ENCODE peak calls at places on chromosomes 12 and 14, in five cellular contexts. U is mesenchymal stem cell, X is H1, V is H9, D is neuronal stem cell. Y is an unnamed sample.

GRCh38 chr12:120879102-120879501 is 25.1 kb downstream of the SPPL3 start:
- DNase-seq in U (no peak), D (no peak), X (no peak), V (no peak), Y (no peak)

GRCh38 chr12:102642199-102642598 is 161.8 kb upstream of the IGF1 start:
- DNase-seq in D (no peak), X (no peak), V (no peak), U (peak; percentile 22), Y (no peak)

GRCh38 chr12:96190403-96191170 is 3.6 kb upstream of the ELK3 start:
- DNase-seq in V (no peak), D (no peak), X (no peak), U (peak; percentile 33), Y (no peak)

GRCh38 chr14:57583396-57583795 is 89.7 kb upstream of the CCDC198 start:
- DNase-seq in U (no peak), V (peak; percentile 51), X (no peak), D (no peak), Y (no peak)

GRCh38 chr12:58030566-58031279 is 89.4 kb downstream of the ATP23 start:
- DNase-seq in D (no peak), X (no peak), V (no peak), U (peak; percentile 1), Y (no peak)

GRCh38 chr12:1464925-1465324 is 129.5 kb downstream of the FBXL14 start:
- DNase-seq in X (no peak), U (no peak), D (no peak), V (no peak), Y (no peak)

GRCh38 chr12:107515446-107515958 is 170.1 kb upstream of the PWP1 start:
- DNase-seq in U (peak; percentile 42), D (no peak), V (peak; percentile 57), X (no peak), Y (peak; percentile 38)

GRCh38 chr14:69038449-69039286 is 59.6 kb upstream of the ACTN1 start:
- DNase-seq in U (peak; percentile 94), D (no peak), X (no peak), V (no peak), Y (no peak)

GRCh38 chr12:65923228-65923627 is 98.9 kb downstream of the HMGA2 start:
- DNase-seq in D (no peak), U (no peak), X (no peak), V (no peak), Y (no peak)

GRCh38 chr12:1500095-1500801 is 94.1 kb downstream of the FBXL14 start:
- DNase-seq in V (no peak), U (peak; percentile 79), X (no peak), D (no peak), Y (no peak)

GRCh38 chr12:132561784-132562156 is 48.6 kb downstream of the LRCOL1 start:
- DNase-seq in U (peak; percentile 18), D (no peak), X (peak; percentile 84), V (peak; percentile 79), Y (no peak)

GRCh38 chr12:3885179-3886094 is 12.2 kb upstream of the PARP11 start:
- DNase-seq in X (no peak), U (peak; percentile 66), V (no peak), D (peak; percentile 61), Y (peak; percentile 4)

GRCh38 chr12:49684310-49684854 is 22.8 kb downstream of the FMNL3 start:
- DNase-seq in V (no peak), D (no peak), U (no peak), X (no peak), Y (no peak)

GRCh38 chr12:3913278-3913677 is 40.1 kb upstream of the PARP11 start:
- DNase-seq in D (no peak), X (no peak), V (no peak), U (no peak), Y (no peak)

GRCh38 chr12:89098390-89099102 is 253.8 kb downstream of the DUSP6 start:
- DNase-seq in V (peak; percentile 89), U (peak; percentile 40), D (no peak), X (peak; percentile 70), Y (no peak)

GRCh38 chr12:76866726-76867125 is 12.1 kb downstream of the CSRP2 start:
- DNase-seq in U (peak; percentile 90), D (peak; percentile 54), X (no peak), V (no peak), Y (no peak)

GRCh38 chr14:50127802-50128201 is 11.4 kb upstream of the VCPKMT start:
- DNase-seq in X (no peak), V (no peak), U (no peak), D (no peak), Y (no peak)
- H2BK12ac ChIP-seq in X (no peak overlapping the region), V (no peak overlapping the region), U (no peak overlapping the region), D (no peak overlapping the region), Y (no peak overlapping the region)

GRCh38 chr12:56082967-56083366 is 3.0 kb downstream of the ERBB3 start:
- DNase-seq in U (no peak), X (no peak), V (no peak), D (no peak), Y (no peak)

GRCh38 chr12:56081393-56082347 is 1.7 kb downstream of the ERBB3 start:
- DNase-seq in X (no peak), V (no peak), U (no peak), D (no peak), Y (no peak)

GRCh38 chr12:56080556-56081138 is 682 bp downstream of the ERBB3 start:
- DNase-seq in X (peak; percentile 66), U (no peak), V (peak; percentile 75), D (no peak), Y (peak; percentile 26)

GRCh38 chr12:56079729-56080555 is at the start of gene ERBB3:
- DNase-seq in V (peak; percentile 93), D (peak; percentile 56), X (peak; percentile 87), U (peak; percentile 87), Y (peak; percentile 96)

DNA sequence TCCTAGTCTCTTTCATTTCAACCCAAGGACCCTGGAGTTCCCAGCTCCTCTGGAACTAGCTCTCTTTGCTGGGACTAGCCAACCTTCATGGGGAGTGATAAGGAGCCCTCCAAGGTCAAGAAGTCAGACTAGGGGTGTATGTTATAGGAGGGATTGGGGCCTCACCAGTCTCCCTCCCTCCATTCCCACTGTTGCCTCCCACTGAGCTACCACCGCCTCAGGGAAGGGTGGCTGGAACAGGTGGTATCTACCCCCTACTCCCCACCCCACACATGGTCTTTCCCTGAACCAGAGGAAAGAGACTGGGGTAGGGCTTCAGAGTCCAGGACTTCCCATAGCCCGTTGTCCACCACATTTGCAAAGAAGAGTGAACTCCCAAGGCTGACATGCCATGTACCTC is 2.4 kb downstream of the ERBB3 start:
- DNase-seq in D (no peak), V (no peak), X (no peak), U (no peak), Y (no peak)
- H2BK12ac ChIP-seq in D (no peak overlapping the region), V (no peak overlapping the region), X (no peak overlapping the region), U (no peak overlapping the region), Y (no peak overlapping the region)

DNA sequence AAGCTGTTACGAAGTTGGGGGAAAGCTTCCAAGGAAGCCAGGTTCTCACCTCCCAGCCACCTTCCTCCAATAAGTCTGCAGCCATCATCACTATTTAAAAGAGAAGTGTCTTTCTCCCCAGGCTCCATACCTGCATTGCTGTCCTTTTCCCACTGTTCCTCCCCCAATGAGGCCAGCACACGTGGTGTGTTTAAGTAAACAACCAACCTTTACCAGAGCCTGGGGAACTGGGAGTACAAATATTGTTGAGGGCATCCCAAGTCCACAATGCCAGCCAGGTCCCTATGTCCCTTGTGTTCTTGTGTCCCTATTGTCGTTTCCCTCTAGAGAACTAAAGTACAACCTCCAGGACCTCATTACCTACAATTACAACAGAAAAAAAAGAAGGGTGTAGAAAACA is 49.2 kb upstream of the PNMA1 start:
- DNase-seq in V (no peak), U (no peak), D (no peak), X (no peak), Y (no peak)
- H2BK12ac ChIP-seq in V (no peak overlapping the region), U (no peak overlapping the region), D (no peak overlapping the region), X (no peak overlapping the region), Y (no peak overlapping the region)

GRCh38 chr14:42911642-42912041 is 1305.0 kb downstream of the LRFN5 start:
- DNase-seq in X (no peak), D (no peak), U (peak; percentile 9), V (no peak), Y (no peak)
- H2BK12ac ChIP-seq in X (no peak overlapping the region), D (no peak overlapping the region), U (no peak overlapping the region), V (no peak overlapping the region), Y (no peak overlapping the region)